ENCODE peak calls at places on chromosomes 13 and 19, in nine cellular contexts. P, T, A, C, O, F, D, G and U are unnamed samples.
A peak's percentile ranks its signal among the peaks of the same experiment; 100 is the strongest.

GRCh38 chr19:35963514-35963913 is 27.3 kb downstream of the LRFN3 start:
- DNase-seq in P (no peak), T (peak; percentile 70), A (no peak), C (no peak), O (peak; percentile 46), F (no peak), D (peak; percentile 56), G (no peak), U (no peak)

GRCh38 chr19:4338441-4339350 is at the start of gene STAP2:
- DNase-seq in P (peak; percentile 77), T (no peak), A (peak; percentile 58), C (peak; percentile 76), O (no peak), F (no peak), D (no peak), G (no peak), U (no peak)

GRCh38 chr19:33300016-33300981 is 2.0 kb downstream of the CEBPA start:
- DNase-seq in P (peak; percentile 32), T (no peak), A (no peak), C (peak; percentile 70), O (peak; percentile 43), F (no peak), D (no peak), G (no peak), U (no peak)

GRCh38 chr13:114064516-114065140 is 67.8 kb downstream of the RASA3 start:
- DNase-seq in P (peak; percentile 51), T (no peak), A (no peak), C (peak; percentile 70), O (no peak), F (no peak), D (peak; percentile 40), G (no peak), U (no peak)

GRCh38 chr19:48085077-48085476 is 25.5 kb downstream of the PLA2G4C start:
- DNase-seq in P (no peak), T (no peak), A (no peak), C (no peak), O (no peak), F (no peak), D (no peak), G (no peak), U (no peak)

GRCh38 chr13:94390881-94391280 is 88.6 kb downstream of the DCT start:
- DNase-seq in P (no peak), T (no peak), A (no peak), C (no peak), O (no peak), F (no peak), D (peak; percentile 18), G (no peak), U (no peak)

GRCh38 chr19:33401683-33402420 is 28.3 kb downstream of the CEBPG start:
- DNase-seq in P (no peak), T (no peak), A (no peak), C (peak; percentile 52), O (no peak), F (no peak), D (no peak), G (no peak), U (no peak)

GRCh38 chr19:35249146-35249847 is 495 bp downstream of the LSR start:
- DNase-seq in P (no peak), T (peak; percentile 48), A (peak; percentile 19), C (no peak), O (no peak), F (no peak), D (no peak), G (no peak), U (no peak)

GRCh38 chr13:80126382-80127068 is 214.4 kb downstream of the SPRY2 start:
- DNase-seq in P (no peak), T (no peak), A (no peak), C (no peak), O (no peak), F (no peak), D (no peak), G (no peak), U (no peak)

GRCh38 chr19:38837304-38837626 is 5.7 kb upstream of the ECH1 start:
- DNase-seq in P (no peak), T (no peak), A (no peak), C (no peak), O (no peak), F (no peak), D (no peak), G (no peak), U (no peak)

GRCh38 chr19:38834590-38834989 is 3.0 kb upstream of the ECH1 start:
- DNase-seq in P (no peak), T (no peak), A (no peak), C (no peak), O (no peak), F (no peak), D (no peak), G (no peak), U (no peak)

GRCh38 chr19:38838208-38838985 is 6.8 kb upstream of the ECH1 start:
- DNase-seq in P (peak; percentile 67), T (no peak), A (no peak), C (no peak), O (no peak), F (no peak), D (no peak), G (peak; percentile 46), U (no peak)

GRCh38 chr19:38837656-38838121 is 6.1 kb upstream of the ECH1 start:
- DNase-seq in P (peak; percentile 55), T (no peak), A (no peak), C (no peak), O (no peak), F (no peak), D (peak; percentile 35), G (no peak), U (no peak)

GRCh38 chr19:38836438-38837303 is 5.1 kb upstream of the ECH1 start:
- DNase-seq in P (no peak), T (no peak), A (peak; percentile 58), C (no peak), O (no peak), F (no peak), D (no peak), G (no peak), U (no peak)
- TF ChIP-seq POLR2A in P (no peak), T (peak; percentile 5), A (no peak), C (no peak), O (no peak), F (no peak), D (no peak), G (no peak), U (peak; percentile 79)

GRCh38 chr19:39433480-39434079 is 2.2 kb downstream of the RPS16 start:
- DNase-seq in P (no peak), T (no peak), A (no peak), C (no peak), O (no peak), F (no peak), D (no peak), G (no peak), U (no peak)

GRCh38 chr19:39432677-39433025 is 3.1 kb downstream of the RPS16 start:
- DNase-seq in P (no peak), T (no peak), A (no peak), C (no peak), O (no peak), F (no peak), D (no peak), G (no peak), U (no peak)

GRCh38 chr19:39428309-39429112 is 7.2 kb downstream of the RPS16 start:
- DNase-seq in P (peak; percentile 52), T (peak; percentile 81), A (no peak), C (no peak), O (no peak), F (no peak), D (peak; percentile 96), G (no peak), U (no peak)

GRCh38 chr19:39427707-39428106 is 8.0 kb downstream of the RPS16 start:
- DNase-seq in P (no peak), T (no peak), A (no peak), C (no peak), O (no peak), F (no peak), D (no peak), G (no peak), U (no peak)

GRCh38 chr19:39430675-39431593 is 4.8 kb downstream of the RPS16 start:
- DNase-seq in P (no peak), T (peak; percentile 99), A (no peak), C (no peak), O (peak; percentile 85), F (no peak), D (peak; percentile 100), G (peak; percentile 97), U (no peak)
- TF ChIP-seq POLR2A in P (no peak), T (peak; percentile 33), A (no peak), C (no peak), O (no peak), F (peak; percentile 39), D (peak; percentile 50), G (no peak), U (peak; percentile 54)

DNA sequence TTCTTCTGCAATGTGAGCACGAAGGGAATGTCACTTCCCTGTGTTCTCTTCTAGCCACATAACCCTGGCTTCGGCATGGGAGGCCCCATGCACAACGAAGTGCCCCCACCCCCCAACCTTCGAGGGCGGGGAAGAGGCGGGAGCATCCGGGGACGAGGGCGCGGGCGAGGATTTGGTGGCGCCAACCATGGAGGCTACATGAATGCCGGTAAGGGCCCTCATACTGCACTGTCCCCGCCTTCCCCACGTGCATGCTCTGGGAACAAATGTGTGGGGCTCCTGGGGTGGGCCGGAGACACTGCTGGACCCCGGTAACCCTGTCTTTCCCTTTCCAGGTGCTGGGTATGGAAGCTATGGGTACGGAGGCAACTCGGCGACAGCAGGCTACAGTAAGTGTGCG is 17.7 kb upstream of the QTRT1 start:
- DNase-seq in P (no peak), T (no peak), A (no peak), C (no peak), O (no peak), F (no peak), D (no peak), G (no peak), U (no peak)
- TF ChIP-seq POLR2A in P (no peak), T (no peak), A (no peak), C (no peak), O (no peak), F (no peak), D (no peak), G (no peak), U (no peak)

DNA sequence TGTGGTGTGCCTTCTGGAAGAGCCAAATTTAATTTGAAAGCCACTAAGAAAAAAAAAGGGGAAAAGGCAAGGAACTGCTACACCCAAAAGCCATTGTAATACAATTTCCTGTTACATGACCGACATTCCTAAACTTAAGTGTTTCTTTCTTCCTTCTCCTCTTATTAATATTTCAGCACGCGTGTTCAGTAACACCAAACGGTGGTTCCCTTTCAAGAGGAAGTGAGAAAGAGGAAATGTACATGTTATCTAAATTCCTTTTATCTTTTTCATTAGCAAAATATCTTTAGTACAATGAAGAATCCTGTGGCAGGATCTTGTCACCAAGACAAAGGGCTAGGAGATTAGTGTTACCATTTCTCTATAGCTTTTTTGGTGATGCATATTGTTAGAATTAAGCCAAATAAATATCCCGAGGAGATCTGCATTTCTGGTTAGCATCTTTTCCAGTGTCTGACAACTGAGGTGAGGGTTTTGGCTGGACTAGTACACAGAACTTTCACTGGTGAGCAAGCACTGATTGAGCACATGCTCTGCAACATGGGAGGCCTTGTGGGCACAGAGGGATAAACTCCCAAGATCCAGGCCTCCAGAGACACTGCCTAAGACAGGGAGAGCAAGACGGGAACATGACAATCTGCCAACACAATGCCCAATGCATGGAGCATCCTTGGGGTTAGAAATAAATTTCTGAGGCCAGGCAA is 22.1 kb downstream of the LATS2 start:
- DNase-seq in P (no peak), T (no peak), A (no peak), C (no peak), O (peak; percentile 55), F (no peak), D (no peak), G (no peak), U (no peak)
- TF ChIP-seq POLR2A in P (no peak), T (no peak), A (no peak), C (no peak), O (no peak), F (no peak), D (no peak), G (no peak), U (no peak)